ENCODE peak calls at places on chromosomes 7 and 10, in eight cellular contexts. One of them, this sample, is unnamed.

GRCh38 chr7:20828947-20829346 is 42.3 kb upstream of the SP8 start:
- DNase-seq in brain microvascular endothelial cell: no peak
- DNase-seq in fibroblast of the aortic adventitia: no peak
- DNase-seq in epithelial cell of esophagus: no peak
- DNase-seq in IMR-90: no peak
- DNase-seq in BE2C: no peak
- DNase-seq in kidney epithelial cell: no peak
- DNase-seq in Calu3: no peak
- DNase-seq in this sample: no peak

GRCh38 chr10:6141296-6142151 is 52.7 kb downstream of the RBM17 start:
- DNase-seq in IMR-90: peak
- DNase-seq in BE2C: peak
- DNase-seq in fibroblast of the aortic adventitia: peak
- DNase-seq in brain microvascular endothelial cell: peak
- DNase-seq in Calu3: peak
- DNase-seq in kidney epithelial cell: peak
- DNase-seq in epithelial cell of esophagus: peak
- DNase-seq in this sample: peak

GRCh38 chr10:92291921-92292860 is 1.2 kb downstream of the MARCHF5 start:
- DNase-seq in BE2C: peak
- DNase-seq in brain microvascular endothelial cell: peak
- DNase-seq in Calu3: peak
- DNase-seq in IMR-90: peak
- DNase-seq in kidney epithelial cell: no peak
- DNase-seq in fibroblast of the aortic adventitia: peak
- DNase-seq in epithelial cell of esophagus: peak
- DNase-seq in this sample: peak

GRCh38 chr7:127782075-127782474 is 130.1 kb downstream of the SND1 start:
- DNase-seq in epithelial cell of esophagus: no peak
- DNase-seq in fibroblast of the aortic adventitia: no peak
- DNase-seq in IMR-90: no peak
- DNase-seq in kidney epithelial cell: no peak
- DNase-seq in brain microvascular endothelial cell: no peak
- DNase-seq in Calu3: no peak
- DNase-seq in BE2C: peak
- DNase-seq in this sample: no peak

GRCh38 chr7:101950450-101951119 is 133.2 kb downstream of the CUX1 start:
- DNase-seq in fibroblast of the aortic adventitia: peak
- DNase-seq in kidney epithelial cell: no peak
- DNase-seq in IMR-90: peak
- DNase-seq in Calu3: no peak
- DNase-seq in BE2C: no peak
- DNase-seq in epithelial cell of esophagus: no peak
- DNase-seq in brain microvascular endothelial cell: peak
- DNase-seq in this sample: no peak

GRCh38 chr10:57222603-57223002 is 861.5 kb upstream of the ZWINT start:
- DNase-seq in IMR-90: no peak
- DNase-seq in fibroblast of the aortic adventitia: no peak
- DNase-seq in Calu3: no peak
- DNase-seq in kidney epithelial cell: no peak
- DNase-seq in BE2C: no peak
- DNase-seq in epithelial cell of esophagus: no peak
- DNase-seq in brain microvascular endothelial cell: no peak
- DNase-seq in this sample: no peak

GRCh38 chr10:42960491-42961155 is 116.2 kb upstream of the RET start:
- DNase-seq in kidney epithelial cell: no peak
- DNase-seq in BE2C: no peak
- DNase-seq in IMR-90: peak
- DNase-seq in epithelial cell of esophagus: peak
- DNase-seq in Calu3: peak
- DNase-seq in brain microvascular endothelial cell: peak
- DNase-seq in fibroblast of the aortic adventitia: peak
- DNase-seq in this sample: peak

GRCh38 chr10:80372675-80373074 is 16.1 kb downstream of the DYDC2 start:
- DNase-seq in IMR-90: no peak
- DNase-seq in Calu3: no peak
- DNase-seq in epithelial cell of esophagus: no peak
- DNase-seq in fibroblast of the aortic adventitia: no peak
- DNase-seq in brain microvascular endothelial cell: no peak
- DNase-seq in BE2C: no peak
- DNase-seq in kidney epithelial cell: no peak
- DNase-seq in this sample: no peak

GRCh38 chr7:155843426-155844018 is 31.3 kb upstream of the SHH start:
- DNase-seq in brain microvascular endothelial cell: no peak
- DNase-seq in fibroblast of the aortic adventitia: no peak
- DNase-seq in epithelial cell of esophagus: no peak
- DNase-seq in kidney epithelial cell: no peak
- DNase-seq in Calu3: no peak
- DNase-seq in IMR-90: no peak
- DNase-seq in BE2C: no peak
- DNase-seq in this sample: no peak

GRCh38 chr10:34789993-34790506 is 25.0 kb downstream of the PARD3 start:
- DNase-seq in BE2C: no peak
- DNase-seq in kidney epithelial cell: no peak
- DNase-seq in epithelial cell of esophagus: no peak
- DNase-seq in fibroblast of the aortic adventitia: peak
- DNase-seq in IMR-90: no peak
- DNase-seq in Calu3: peak
- DNase-seq in brain microvascular endothelial cell: no peak
- DNase-seq in this sample: peak

GRCh38 chr7:17965600-17965999 is 25.3 kb upstream of the SNX13 start:
- DNase-seq in BE2C: no peak
- DNase-seq in epithelial cell of esophagus: peak
- DNase-seq in IMR-90: peak
- DNase-seq in kidney epithelial cell: no peak
- DNase-seq in fibroblast of the aortic adventitia: peak
- DNase-seq in Calu3: no peak
- DNase-seq in brain microvascular endothelial cell: peak
- DNase-seq in this sample: no peak

GRCh38 chr10:1538531-1539061 is 198.7 kb downstream of the ADARB2 start:
- DNase-seq in epithelial cell of esophagus: no peak
- DNase-seq in kidney epithelial cell: no peak
- DNase-seq in fibroblast of the aortic adventitia: no peak
- DNase-seq in brain microvascular endothelial cell: no peak
- DNase-seq in BE2C: no peak
- DNase-seq in Calu3: no peak
- DNase-seq in IMR-90: no peak
- DNase-seq in this sample: no peak

GRCh38 chr7:73613954-73614735 is 10.2 kb downstream of the MLXIPL start:
- DNase-seq in IMR-90: no peak
- DNase-seq in epithelial cell of esophagus: peak
- DNase-seq in BE2C: no peak
- DNase-seq in kidney epithelial cell: no peak
- DNase-seq in Calu3: no peak
- DNase-seq in fibroblast of the aortic adventitia: no peak
- DNase-seq in brain microvascular endothelial cell: no peak
- DNase-seq in this sample: no peak

GRCh38 chr10:6151087-6151977 is 51.4 kb upstream of the PFKFB3 start:
- DNase-seq in epithelial cell of esophagus: peak
- DNase-seq in BE2C: peak
- DNase-seq in brain microvascular endothelial cell: peak
- DNase-seq in IMR-90: peak
- DNase-seq in fibroblast of the aortic adventitia: peak
- DNase-seq in kidney epithelial cell: no peak
- DNase-seq in Calu3: peak
- DNase-seq in this sample: peak

GRCh38 chr10:28082316-28082715 is 83.4 kb upstream of the ODAD2 start:
- DNase-seq in IMR-90: no peak
- DNase-seq in epithelial cell of esophagus: no peak
- DNase-seq in fibroblast of the aortic adventitia: no peak
- DNase-seq in BE2C: no peak
- DNase-seq in brain microvascular endothelial cell: peak
- DNase-seq in kidney epithelial cell: no peak
- DNase-seq in Calu3: no peak
- DNase-seq in this sample: no peak

GRCh38 chr7:64902806-64903721 is at the start of gene ZNF273:
- DNase-seq in Calu3: peak
- DNase-seq in IMR-90: peak
- DNase-seq in kidney epithelial cell: peak
- DNase-seq in fibroblast of the aortic adventitia: peak
- DNase-seq in brain microvascular endothelial cell: peak
- DNase-seq in epithelial cell of esophagus: peak
- DNase-seq in BE2C: peak
- DNase-seq in this sample: peak

GRCh38 chr10:132540456-132540855 is 2.9 kb downstream of the INPP5A start:
- DNase-seq in kidney epithelial cell: no peak
- DNase-seq in brain microvascular endothelial cell: peak
- DNase-seq in fibroblast of the aortic adventitia: peak
- DNase-seq in epithelial cell of esophagus: peak
- DNase-seq in Calu3: no peak
- DNase-seq in BE2C: no peak
- DNase-seq in IMR-90: peak
- DNase-seq in this sample: no peak

GRCh38 chr7:115019882-115020605 is 98.2 kb downstream of the MDFIC start:
- DNase-seq in IMR-90: no peak
- DNase-seq in kidney epithelial cell: no peak
- DNase-seq in BE2C: no peak
- DNase-seq in brain microvascular endothelial cell: no peak
- DNase-seq in epithelial cell of esophagus: no peak
- DNase-seq in Calu3: no peak
- DNase-seq in fibroblast of the aortic adventitia: no peak
- DNase-seq in this sample: no peak

GRCh38 chr10:5468262-5469106 is 30.9 kb downstream of the CALML5 start:
- DNase-seq in fibroblast of the aortic adventitia: no peak
- DNase-seq in IMR-90: no peak
- DNase-seq in BE2C: no peak
- DNase-seq in kidney epithelial cell: no peak
- DNase-seq in brain microvascular endothelial cell: no peak
- DNase-seq in epithelial cell of esophagus: no peak
- DNase-seq in Calu3: no peak
- DNase-seq in this sample: no peak

GRCh38 chr7:71824356-71824755 is 587.8 kb downstream of the CALN1 start:
- DNase-seq in IMR-90: no peak
- DNase-seq in BE2C: no peak
- DNase-seq in epithelial cell of esophagus: no peak
- DNase-seq in Calu3: no peak
- DNase-seq in fibroblast of the aortic adventitia: no peak
- DNase-seq in kidney epithelial cell: no peak
- DNase-seq in brain microvascular endothelial cell: peak
- DNase-seq in this sample: no peak

DNA sequence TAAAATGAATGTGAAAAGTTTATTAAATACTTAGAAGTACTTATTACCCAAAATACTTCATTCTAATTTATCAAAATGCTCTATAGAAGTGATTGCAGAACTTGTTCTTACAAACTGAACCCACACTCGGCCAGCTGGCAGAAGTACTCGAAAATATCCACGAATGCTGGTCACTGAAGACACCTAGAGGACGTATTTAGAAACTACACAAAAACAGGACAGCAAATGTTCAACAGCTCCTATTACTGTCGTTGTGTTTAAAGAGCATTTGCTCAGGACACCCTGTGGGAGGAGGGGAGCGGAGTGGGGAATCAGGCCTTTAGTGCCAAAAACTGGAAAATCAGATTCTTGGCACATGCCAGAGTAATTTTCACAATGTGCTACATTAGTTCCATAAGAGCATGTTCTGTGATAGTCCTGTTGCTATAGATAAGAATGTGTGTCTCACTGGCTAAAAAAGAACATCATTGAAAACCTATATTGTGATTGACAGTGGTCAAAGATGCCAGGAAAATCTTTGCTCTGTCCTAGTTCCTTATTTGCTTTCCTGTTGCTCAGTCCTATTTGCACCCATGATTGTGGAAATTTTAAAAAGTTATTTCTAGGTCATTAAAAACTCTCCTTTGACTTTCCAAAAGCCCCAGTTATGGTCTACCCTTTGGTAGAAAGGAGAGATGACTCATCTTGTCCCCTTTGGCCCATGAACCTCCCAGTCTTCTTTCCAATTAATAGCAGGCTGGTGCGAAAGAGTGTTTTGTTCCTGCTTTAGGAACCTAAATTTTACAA is 49.0 kb upstream of the NRBF2 start:
- DNase-seq in IMR-90: peak
- DNase-seq in fibroblast of the aortic adventitia: peak
- DNase-seq in kidney epithelial cell: peak
- DNase-seq in BE2C: peak
- DNase-seq in brain microvascular endothelial cell: peak
- DNase-seq in Calu3: peak
- DNase-seq in epithelial cell of esophagus: peak
- DNase-seq in this sample: peak
- TF ChIP-seq CTCF in IMR-90: peak
- TF ChIP-seq CTCF in fibroblast of the aortic adventitia: peak
- TF ChIP-seq CTCF in kidney epithelial cell: peak
- TF ChIP-seq CTCF in BE2C: peak
- TF ChIP-seq CTCF in brain microvascular endothelial cell: peak
- TF ChIP-seq CTCF in Calu3: peak
- TF ChIP-seq CTCF in epithelial cell of esophagus: peak
- TF ChIP-seq CTCF in this sample: peak

GRCh38 chr10:84348860-84349259 is 20.5 kb downstream of the CCSER2 start:
- DNase-seq in IMR-90: peak
- DNase-seq in BE2C: no peak
- DNase-seq in fibroblast of the aortic adventitia: peak
- DNase-seq in epithelial cell of esophagus: peak
- DNase-seq in Calu3: no peak
- DNase-seq in brain microvascular endothelial cell: no peak
- DNase-seq in kidney epithelial cell: no peak
- DNase-seq in this sample: no peak
- TF ChIP-seq CTCF in IMR-90: no peak
- TF ChIP-seq CTCF in BE2C: no peak
- TF ChIP-seq CTCF in fibroblast of the aortic adventitia: no peak
- TF ChIP-seq CTCF in epithelial cell of esophagus: no peak
- TF ChIP-seq CTCF in Calu3: no peak
- TF ChIP-seq CTCF in brain microvascular endothelial cell: no peak
- TF ChIP-seq CTCF in kidney epithelial cell: no peak
- TF ChIP-seq CTCF in this sample: no peak

GRCh38 chr7:38929460-38930171 is 20.6 kb upstream of the VPS41 start:
- DNase-seq in Calu3: peak
- DNase-seq in BE2C: no peak
- DNase-seq in fibroblast of the aortic adventitia: no peak
- DNase-seq in epithelial cell of esophagus: no peak
- DNase-seq in IMR-90: no peak
- DNase-seq in kidney epithelial cell: peak
- DNase-seq in brain microvascular endothelial cell: no peak
- DNase-seq in this sample: no peak
- TF ChIP-seq CTCF in Calu3: peak
- TF ChIP-seq CTCF in BE2C: no peak
- TF ChIP-seq CTCF in fibroblast of the aortic adventitia: no peak
- TF ChIP-seq CTCF in epithelial cell of esophagus: no peak
- TF ChIP-seq CTCF in IMR-90: no peak
- TF ChIP-seq CTCF in kidney epithelial cell: no peak
- TF ChIP-seq CTCF in brain microvascular endothelial cell: no peak
- TF ChIP-seq CTCF in this sample: no peak

DNA sequence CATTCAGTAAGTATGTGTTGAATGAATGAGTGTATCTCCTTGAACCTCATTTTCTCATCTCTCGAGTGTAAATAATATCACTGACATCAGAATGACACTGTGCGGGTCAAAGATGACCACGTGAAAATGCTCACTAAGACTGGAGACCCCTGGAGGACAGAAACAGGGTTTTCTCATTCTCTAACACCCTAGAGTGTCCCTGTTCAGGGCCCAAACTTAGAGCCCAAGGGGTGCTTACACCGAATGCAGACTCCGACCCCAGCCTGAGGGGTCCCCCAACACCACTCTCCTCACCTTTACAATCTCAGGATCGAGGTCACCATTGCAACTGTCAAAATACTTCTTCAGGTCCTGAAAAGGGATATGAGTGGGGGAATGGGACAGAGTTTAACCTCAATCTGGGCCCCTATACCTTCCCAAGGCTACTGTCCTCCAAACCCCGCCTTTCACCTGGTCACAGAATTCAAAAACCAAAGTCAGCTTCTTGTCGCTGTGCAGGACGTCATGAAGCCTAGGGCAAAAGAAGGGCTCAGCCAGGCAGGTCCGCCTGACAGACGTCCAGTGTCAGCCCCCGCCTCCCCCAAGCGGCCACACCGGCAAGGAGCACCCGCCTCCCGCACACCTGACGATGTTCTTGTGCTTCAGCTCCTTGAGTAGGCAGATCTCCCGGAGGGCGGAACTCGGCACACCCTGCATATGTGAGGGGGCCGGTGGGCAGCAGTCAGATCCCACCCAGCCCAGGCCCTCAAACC is 1.2 kb downstream of the CDK5 start:
- DNase-seq in IMR-90: no peak
- DNase-seq in fibroblast of the aortic adventitia: no peak
- DNase-seq in epithelial cell of esophagus: peak
- DNase-seq in brain microvascular endothelial cell: no peak
- DNase-seq in BE2C: no peak
- DNase-seq in Calu3: no peak
- DNase-seq in kidney epithelial cell: no peak
- DNase-seq in this sample: no peak
- TF ChIP-seq CTCF in IMR-90: peak
- TF ChIP-seq CTCF in fibroblast of the aortic adventitia: no peak
- TF ChIP-seq CTCF in epithelial cell of esophagus: no peak
- TF ChIP-seq CTCF in brain microvascular endothelial cell: peak
- TF ChIP-seq CTCF in BE2C: peak
- TF ChIP-seq CTCF in Calu3: no peak
- TF ChIP-seq CTCF in kidney epithelial cell: peak
- TF ChIP-seq CTCF in this sample: no peak

This sample was measured in GM10248.